ENCODE peak calls at places on chromosomes 11 and 22, in five cellular contexts. X, C, O, T and I are unnamed samples.

GRCh38 chr11:119493712-119494111 is 70.7 kb upstream of the THY1 start:
- DNase-seq in C (peak), O (no peak), X (no peak), T (no peak), I (peak)

GRCh38 chr22:48268293-48268692 is 1505.8 kb downstream of the TBC1D22A start:
- DNase-seq in X (no peak), O (no peak), C (no peak), T (no peak), I (no peak)

GRCh38 chr11:132784441-132784840 is 747.9 kb downstream of the OPCML start:
- DNase-seq in O (no peak), X (no peak), C (no peak), T (no peak), I (no peak)

GRCh38 chr11:39732002-39732401 is 1727.5 kb downstream of the LRRC4C start:
- DNase-seq in O (no peak), T (no peak), C (no peak), X (no peak), I (peak)

GRCh38 chr22:35749808-35750207 is 32.1 kb downstream of the APOL5 start:
- DNase-seq in O (no peak), T (no peak), X (no peak), C (no peak), I (no peak)

GRCh38 chr11:116576523-116576922 is 196.3 kb downstream of the BUD13 start:
- DNase-seq in X (no peak), T (no peak), O (no peak), C (no peak), I (no peak)

GRCh38 chr11:83350187-83350586 is 64.0 kb upstream of the CCDC90B start:
- DNase-seq in O (no peak), C (no peak), X (no peak), T (no peak), I (no peak)

GRCh38 chr11:109864161-109864661 is 229.0 kb upstream of the ZC3H12C start:
- DNase-seq in T (no peak), O (peak), X (no peak), C (no peak), I (no peak)

GRCh38 chr11:65606876-65607613 is 7.0 kb downstream of the MAP3K11 start:
- DNase-seq in O (peak), X (peak), C (peak), T (peak), I (peak)

GRCh38 chr11:127003260-127003981 is 2.9 kb upstream of the KIRREL3 start:
- DNase-seq in C (peak), O (no peak), T (peak), X (no peak), I (peak)

GRCh38 chr11:127524618-127525017 is 524.0 kb upstream of the KIRREL3 start:
- DNase-seq in O (no peak), X (no peak), C (no peak), T (no peak), I (no peak)

GRCh38 chr11:92477686-92478085 is 253.1 kb downstream of the FAT3 start:
- DNase-seq in X (no peak), T (no peak), O (no peak), C (no peak), I (no peak)

GRCh38 chr11:66768088-66768521 is 39.1 kb upstream of the SPTBN2 start:
- DNase-seq in X (no peak), T (no peak), O (no peak), C (no peak), I (no peak)

GRCh38 chr22:32794449-32795213 is 6.9 kb upstream of the TIMP3 start:
- DNase-seq in C (no peak), O (peak), T (no peak), X (no peak), I (no peak)

GRCh38 chr11:63802637-63803414 is 10.4 kb upstream of the SPINDOC start:
- DNase-seq in C (peak), T (no peak), X (no peak), O (peak), I (no peak)

GRCh38 chr11:78730267-78730824 is 155.7 kb upstream of the NARS2 start:
- DNase-seq in C (no peak), X (no peak), T (peak), O (no peak), I (no peak)

GRCh38 chr11:106014035-106014434 is 8.0 kb downstream of the MSANTD4 start:
- DNase-seq in O (no peak), T (no peak), X (no peak), C (no peak), I (no peak)

GRCh38 chr11:66314561-66315497 is 2.0 kb downstream of the CD248 start:
- DNase-seq in C (no peak), X (no peak), O (no peak), T (no peak), I (no peak)

GRCh38 chr11:64665381-64665780 is 57.6 kb downstream of the NRXN2 start:
- DNase-seq in X (no peak), C (peak), O (no peak), T (no peak), I (no peak)

GRCh38 chr11:10499452-10500262 is 41.3 kb downstream of the RNF141 start:
- DNase-seq in O (no peak), X (no peak), C (no peak), T (no peak), I (no peak)

GRCh38 chr11:121104223-121104831 is 3.3 kb downstream of the TECTA start:
- DNase-seq in X (no peak), C (peak), T (no peak), O (no peak), I (no peak)

GRCh38 chr11:15580056-15580774 is 465.5 kb downstream of the INSC start:
- DNase-seq in O (no peak), T (no peak), X (no peak), C (peak), I (no peak)

GRCh38 chr22:39344046-39344390 is 5.8 kb upstream of the SYNGR1 start:
- DNase-seq in C (peak), T (no peak), X (no peak), O (no peak), I (no peak)

GRCh38 chr22:39341179-39341578 is 8.6 kb upstream of the SYNGR1 start:
- DNase-seq in C (no peak), X (no peak), T (no peak), O (no peak), I (no peak)

GRCh38 chr22:39348909-39349505 is 784 bp upstream of the SYNGR1 start:
- DNase-seq in X (no peak), C (no peak), O (no peak), T (peak), I (no peak)

GRCh38 chr22:39345231-39345630 is 4.6 kb upstream of the SYNGR1 start:
- DNase-seq in O (no peak), X (no peak), T (no peak), C (no peak), I (no peak)

DNA sequence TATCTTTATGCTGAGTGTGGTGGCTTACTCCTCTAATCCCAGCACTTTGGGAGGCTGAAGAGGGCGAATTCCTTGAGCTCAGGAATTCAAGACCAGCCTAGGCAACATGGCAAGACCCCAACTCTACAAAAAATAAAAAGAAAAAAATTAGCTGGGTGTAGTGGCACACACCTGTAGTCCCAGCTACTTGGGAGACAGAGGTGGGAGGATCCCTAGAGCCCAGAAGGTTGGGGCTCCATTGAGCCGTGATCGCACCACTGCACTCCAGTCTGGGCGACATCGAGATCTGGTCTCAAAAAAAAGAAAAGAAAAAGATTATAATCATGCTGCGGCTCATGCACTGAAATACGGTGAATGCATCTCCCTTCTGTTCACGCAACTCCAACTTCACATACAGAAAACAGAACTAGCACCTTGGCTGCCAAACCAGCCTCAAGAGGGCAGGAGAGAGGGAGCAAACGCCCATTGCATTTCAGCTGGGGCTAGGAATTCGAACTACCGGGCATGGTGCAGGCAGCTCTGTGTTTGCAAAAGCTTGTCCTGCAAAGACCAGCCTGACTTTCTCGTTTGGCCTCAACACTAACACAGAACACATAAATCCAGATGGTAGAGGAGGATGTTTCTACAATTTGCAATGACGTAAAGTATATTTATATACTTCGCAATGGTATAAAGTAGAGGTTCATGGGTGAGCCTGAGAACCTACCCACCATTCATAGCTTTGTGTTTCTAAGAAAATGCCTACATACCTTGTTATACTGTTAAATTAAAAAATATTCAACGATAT is 6.3 kb upstream of the SYNGR1 start:
- DNase-seq in X (peak), C (peak), O (peak), T (peak), I (peak)
- TF ChIP-seq JUND in X (no peak), C (no peak), O (no peak), T (no peak), I (no peak)

GRCh38 chr11:9002920-9003572 is 755 bp downstream of the NRIP3 start:
- DNase-seq in X (no peak), O (no peak), C (peak), T (no peak), I (no peak)
- TF ChIP-seq JUND in X (no peak), O (no peak), C (no peak), T (no peak), I (no peak)

DNA sequence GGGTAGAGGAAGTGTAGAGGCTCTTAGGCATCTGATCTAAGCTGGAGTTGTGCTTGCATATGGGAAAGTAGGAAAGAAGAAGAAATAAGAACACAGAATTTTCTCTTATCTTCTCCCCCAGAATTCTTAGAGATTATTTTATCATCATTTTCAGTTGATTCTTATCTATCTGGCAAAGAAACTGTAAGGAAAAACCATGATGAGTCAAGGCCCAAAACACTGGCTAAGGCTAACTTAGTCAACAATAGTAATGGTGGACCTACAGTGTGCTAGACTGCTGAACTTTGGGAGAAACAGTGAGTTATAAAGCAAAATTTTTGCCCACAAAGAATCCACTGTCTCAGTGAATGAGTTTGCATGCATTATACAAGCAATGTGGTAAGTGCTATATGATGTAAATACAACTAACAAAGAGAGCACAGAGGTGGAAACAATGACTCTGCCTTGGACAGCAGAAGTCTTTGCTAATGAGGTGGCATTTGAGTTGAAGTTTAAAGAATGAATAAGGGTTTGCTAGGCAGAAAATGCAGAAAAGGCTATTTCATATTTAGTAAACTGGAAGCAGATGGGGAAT is 344.5 kb upstream of the PLET1 start:
- DNase-seq in X (no peak), C (no peak), T (no peak), O (no peak), I (no peak)
- TF ChIP-seq JUND in X (no peak), C (no peak), T (peak), O (no peak), I (no peak)

GRCh38 chr11:129248618-129249017 is 56.5 kb upstream of the ARHGAP32 start:
- DNase-seq in C (no peak), O (no peak), T (no peak), X (no peak), I (no peak)

GRCh38 chr11:129247129-129247528 is 55.0 kb upstream of the ARHGAP32 start:
- DNase-seq in C (no peak), T (peak), X (no peak), O (no peak), I (no peak)

GRCh38 chr11:129249923-129250322 is 57.8 kb upstream of the ARHGAP32 start:
- DNase-seq in O (no peak), T (no peak), C (no peak), X (no peak), I (no peak)

GRCh38 chr11:129251067-129251466 is 58.9 kb upstream of the ARHGAP32 start:
- DNase-seq in X (no peak), O (no peak), C (no peak), T (no peak), I (no peak)

DNA sequence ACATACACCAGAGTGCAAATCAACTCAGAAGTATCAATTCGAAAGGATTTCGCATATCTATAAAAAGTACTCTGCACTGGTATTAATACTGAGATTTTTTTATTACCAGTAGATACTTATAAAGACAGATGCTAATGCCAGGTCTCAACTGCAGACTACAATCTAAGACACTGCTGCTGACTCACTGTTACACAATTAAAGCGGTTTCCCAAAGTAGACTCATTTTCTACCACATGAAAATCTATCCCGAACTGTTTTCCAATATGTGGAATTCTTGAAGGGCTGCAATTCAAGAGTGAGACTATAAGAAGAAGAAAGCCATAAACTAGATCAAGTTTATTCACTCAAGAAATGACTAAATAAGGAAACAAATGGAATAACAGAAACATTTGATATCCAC is 57.2 kb upstream of the ARHGAP32 start:
- DNase-seq in O (no peak), C (no peak), X (no peak), T (no peak), I (no peak)
- TF ChIP-seq JUND in O (peak), C (no peak), X (no peak), T (peak), I (no peak)

GRCh38 chr11:112023104-112023503 is 2.1 kb upstream of the DLAT start:
- DNase-seq in O (no peak), C (peak), X (no peak), T (peak), I (no peak)
- TF ChIP-seq JUND in O (no peak), C (no peak), X (no peak), T (no peak), I (no peak)

GRCh38 chr11:113577356-113578163 is 102.4 kb upstream of the DRD2 start:
- DNase-seq in X (no peak), C (no peak), O (no peak), T (peak), I (no peak)
- TF ChIP-seq JUND in X (no peak), C (no peak), O (no peak), T (no peak), I (no peak)

DNA sequence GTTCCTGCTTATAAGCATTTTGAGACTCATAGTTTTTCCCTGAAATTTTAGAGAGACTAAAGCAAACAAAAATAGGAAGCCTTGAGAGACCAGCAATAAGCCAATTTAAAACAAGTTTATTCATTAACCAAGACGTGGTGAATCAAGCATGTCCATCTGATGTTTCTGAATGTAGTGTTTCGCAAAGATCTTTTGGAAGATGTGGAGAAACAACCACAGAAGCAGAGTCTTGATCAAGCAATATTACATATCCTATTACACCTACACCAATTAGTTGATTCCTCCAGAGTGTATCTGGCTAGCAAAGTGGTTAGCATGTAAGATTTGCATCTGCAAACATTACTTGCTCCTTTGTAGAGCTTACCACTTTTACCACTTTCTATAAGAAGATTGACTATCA is at the start of gene OVCH2:
- DNase-seq in O (no peak), C (no peak), T (no peak), X (no peak), I (no peak)
- TF ChIP-seq JUND in O (no peak), C (no peak), T (no peak), X (no peak), I (no peak)

GRCh38 chr22:28299329-28299728 is 380.3 kb upstream of the PITPNB start:
- DNase-seq in O (no peak), T (no peak), X (no peak), C (no peak), I (no peak)

GRCh38 chr22:28299760-28300159 is 379.9 kb downstream of the TTC28 start:
- DNase-seq in X (no peak), O (no peak), C (no peak), T (no peak), I (no peak)

GRCh38 chr22:28296452-28296851 is 377.4 kb upstream of the PITPNB start:
- DNase-seq in X (no peak), C (no peak), T (no peak), O (no peak), I (no peak)

GRCh38 chr22:28297504-28297903 is 378.4 kb upstream of the PITPNB start:
- DNase-seq in T (no peak), X (no peak), O (no peak), C (peak), I (no peak)
- TF ChIP-seq JUND in T (no peak), X (no peak), O (no peak), C (no peak), I (no peak)

GRCh38 chr11:76783294-76783900 is at the start of gene TSKU:
- DNase-seq in C (peak), T (no peak), X (no peak), O (no peak), I (no peak)
- TF ChIP-seq JUND in C (no peak), T (no peak), X (no peak), O (no peak), I (no peak)

DNA sequence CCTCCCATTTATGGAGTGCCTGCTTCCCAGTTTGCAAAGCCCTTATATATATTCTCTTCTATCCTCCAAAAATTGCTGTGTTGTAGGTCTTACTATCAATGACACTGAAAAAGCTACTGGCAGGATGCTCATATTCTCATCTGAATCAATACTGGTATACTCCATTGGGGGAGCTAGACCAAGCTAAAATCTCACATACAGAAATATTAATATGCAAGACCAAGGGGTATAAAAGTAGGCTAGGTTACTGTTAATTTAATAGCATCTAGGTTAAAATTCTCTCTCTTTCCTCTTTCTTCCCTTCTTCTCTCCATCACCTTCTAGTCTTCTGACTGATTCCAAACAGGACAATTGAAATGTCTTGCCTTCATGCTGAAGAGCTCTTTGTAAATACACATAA is 17.1 kb upstream of the BDNF start:
- DNase-seq in C (no peak), O (no peak), X (no peak), T (peak), I (no peak)
- TF ChIP-seq JUND in C (no peak), O (no peak), X (no peak), T (no peak), I (no peak)